ENCODE peak calls at places on chromosomes 11 and 22, in ten cellular contexts. One of them, this sample, is unnamed.

GRCh38 chr11:61529537-61530225 is 21.1 kb downstream of the LRRC10B start:
- DNase-seq in foreskin fibroblast: peak; percentile 27
- DNase-seq in adrenal gland: peak; percentile 54
- DNase-seq in fibroblast of lung: no peak
- DNase-seq in A549: no peak
- DNase-seq in thoracic aorta: no peak
- DNase-seq in astrocyte of the spinal cord: no peak
- DNase-seq in endodermal cell: no peak
- DNase-seq in uterus: no peak
- DNase-seq in HCT116: no peak
- DNase-seq in this sample: no peak

GRCh38 chr11:22666700-22667439 is 459 bp downstream of the GAS2 start:
- DNase-seq in thoracic aorta: no peak
- DNase-seq in foreskin fibroblast: no peak
- DNase-seq in fibroblast of lung: peak; percentile 43
- DNase-seq in endodermal cell: peak; percentile 91
- DNase-seq in astrocyte of the spinal cord: peak; percentile 27
- DNase-seq in A549: no peak
- DNase-seq in uterus: no peak
- DNase-seq in adrenal gland: peak; percentile 50
- DNase-seq in HCT116: no peak
- DNase-seq in this sample: no peak

GRCh38 chr11:14141676-14142075 is 179.2 kb downstream of the SPON1 start:
- DNase-seq in foreskin fibroblast: no peak
- DNase-seq in endodermal cell: no peak
- DNase-seq in adrenal gland: no peak
- DNase-seq in fibroblast of lung: no peak
- DNase-seq in A549: no peak
- DNase-seq in astrocyte of the spinal cord: no peak
- DNase-seq in thoracic aorta: no peak
- DNase-seq in HCT116: no peak
- DNase-seq in uterus: no peak
- DNase-seq in this sample: no peak

GRCh38 chr22:25475554-25476022 is 88.9 kb upstream of the GRK3 start:
- DNase-seq in fibroblast of lung: peak; percentile 69
- DNase-seq in astrocyte of the spinal cord: peak; percentile 80
- DNase-seq in thoracic aorta: no peak
- DNase-seq in endodermal cell: no peak
- DNase-seq in A549: peak; percentile 6
- DNase-seq in HCT116: no peak
- DNase-seq in adrenal gland: peak; percentile 25
- DNase-seq in foreskin fibroblast: peak; percentile 9
- DNase-seq in uterus: no peak
- DNase-seq in this sample: no peak

GRCh38 chr11:82533628-82534353 is 199.9 kb downstream of the FAM181B start:
- DNase-seq in adrenal gland: no peak
- DNase-seq in fibroblast of lung: no peak
- DNase-seq in HCT116: no peak
- DNase-seq in endodermal cell: no peak
- DNase-seq in foreskin fibroblast: no peak
- DNase-seq in uterus: no peak
- DNase-seq in A549: no peak
- DNase-seq in astrocyte of the spinal cord: no peak
- DNase-seq in thoracic aorta: no peak
- DNase-seq in this sample: no peak

GRCh38 chr22:29306830-29307657 is 594 bp downstream of the GAS2L1 start:
- DNase-seq in astrocyte of the spinal cord: peak; percentile 83
- DNase-seq in endodermal cell: peak; percentile 91
- DNase-seq in adrenal gland: peak; percentile 87
- DNase-seq in HCT116: no peak
- DNase-seq in thoracic aorta: no peak
- DNase-seq in fibroblast of lung: peak; percentile 70
- DNase-seq in A549: peak; percentile 64
- DNase-seq in uterus: peak; percentile 80
- DNase-seq in foreskin fibroblast: peak; percentile 72
- DNase-seq in this sample: no peak

GRCh38 chr11:67648796-67649613 is 1.5 kb downstream of the ACY3 start:
- DNase-seq in astrocyte of the spinal cord: no peak
- DNase-seq in thoracic aorta: no peak
- DNase-seq in A549: no peak
- DNase-seq in HCT116: no peak
- DNase-seq in fibroblast of lung: no peak
- DNase-seq in endodermal cell: peak; percentile 42
- DNase-seq in uterus: no peak
- DNase-seq in foreskin fibroblast: no peak
- DNase-seq in adrenal gland: no peak
- DNase-seq in this sample: no peak

GRCh38 chr22:30020511-30020910 is 59.8 kb upstream of the HORMAD2 start:
- DNase-seq in HCT116: no peak
- DNase-seq in endodermal cell: no peak
- DNase-seq in A549: no peak
- DNase-seq in foreskin fibroblast: no peak
- DNase-seq in thoracic aorta: no peak
- DNase-seq in adrenal gland: no peak
- DNase-seq in uterus: no peak
- DNase-seq in fibroblast of lung: no peak
- DNase-seq in astrocyte of the spinal cord: no peak
- DNase-seq in this sample: no peak

GRCh38 chr22:47194476-47195155 is 432.2 kb downstream of the TBC1D22A start:
- DNase-seq in A549: no peak
- DNase-seq in foreskin fibroblast: no peak
- DNase-seq in uterus: no peak
- DNase-seq in HCT116: no peak
- DNase-seq in fibroblast of lung: no peak
- DNase-seq in adrenal gland: no peak
- DNase-seq in astrocyte of the spinal cord: no peak
- DNase-seq in endodermal cell: peak; percentile 19
- DNase-seq in thoracic aorta: no peak
- DNase-seq in this sample: no peak

GRCh38 chr22:17400305-17400704 is 31.0 kb downstream of the CECR2 start:
- DNase-seq in fibroblast of lung: no peak
- DNase-seq in foreskin fibroblast: no peak
- DNase-seq in A549: no peak
- DNase-seq in astrocyte of the spinal cord: no peak
- DNase-seq in endodermal cell: no peak
- DNase-seq in HCT116: no peak
- DNase-seq in thoracic aorta: no peak
- DNase-seq in adrenal gland: no peak
- DNase-seq in uterus: no peak
- DNase-seq in this sample: no peak

GRCh38 chr11:134407321-134407828 is 4.7 kb downstream of the B3GAT1 start:
- DNase-seq in foreskin fibroblast: no peak
- DNase-seq in A549: no peak
- DNase-seq in astrocyte of the spinal cord: no peak
- DNase-seq in fibroblast of lung: no peak
- DNase-seq in uterus: no peak
- DNase-seq in HCT116: no peak
- DNase-seq in thoracic aorta: no peak
- DNase-seq in adrenal gland: no peak
- DNase-seq in endodermal cell: no peak
- DNase-seq in this sample: no peak

GRCh38 chr11:121106812-121107211 is 5.8 kb downstream of the TECTA start:
- DNase-seq in thoracic aorta: no peak
- DNase-seq in A549: no peak
- DNase-seq in fibroblast of lung: no peak
- DNase-seq in foreskin fibroblast: no peak
- DNase-seq in endodermal cell: no peak
- DNase-seq in uterus: no peak
- DNase-seq in astrocyte of the spinal cord: no peak
- DNase-seq in adrenal gland: no peak
- DNase-seq in HCT116: no peak
- DNase-seq in this sample: no peak

GRCh38 chr11:121105851-121106250 is 4.8 kb downstream of the TECTA start:
- DNase-seq in thoracic aorta: no peak
- DNase-seq in HCT116: no peak
- DNase-seq in fibroblast of lung: no peak
- DNase-seq in adrenal gland: no peak
- DNase-seq in foreskin fibroblast: no peak
- DNase-seq in uterus: no peak
- DNase-seq in astrocyte of the spinal cord: no peak
- DNase-seq in A549: no peak
- DNase-seq in endodermal cell: no peak
- DNase-seq in this sample: no peak

GRCh38 chr11:121100943-121101342 is at the start of gene TECTA:
- DNase-seq in uterus: no peak
- DNase-seq in A549: no peak
- DNase-seq in endodermal cell: no peak
- DNase-seq in fibroblast of lung: no peak
- DNase-seq in adrenal gland: no peak
- DNase-seq in thoracic aorta: no peak
- DNase-seq in HCT116: no peak
- DNase-seq in astrocyte of the spinal cord: no peak
- DNase-seq in foreskin fibroblast: no peak
- DNase-seq in this sample: no peak

GRCh38 chr11:121105063-121105480 is 4.0 kb downstream of the TECTA start:
- DNase-seq in fibroblast of lung: no peak
- DNase-seq in foreskin fibroblast: no peak
- DNase-seq in A549: no peak
- DNase-seq in astrocyte of the spinal cord: no peak
- DNase-seq in adrenal gland: peak; percentile 20
- DNase-seq in uterus: peak; percentile 51
- DNase-seq in endodermal cell: no peak
- DNase-seq in thoracic aorta: no peak
- DNase-seq in HCT116: no peak
- DNase-seq in this sample: no peak

GRCh38 chr11:121104223-121104831 is 3.3 kb downstream of the TECTA start:
- DNase-seq in fibroblast of lung: no peak
- DNase-seq in adrenal gland: no peak
- DNase-seq in foreskin fibroblast: no peak
- DNase-seq in astrocyte of the spinal cord: no peak
- DNase-seq in thoracic aorta: no peak
- DNase-seq in A549: no peak
- DNase-seq in HCT116: no peak
- DNase-seq in uterus: peak; percentile 60
- DNase-seq in endodermal cell: peak; percentile 77
- DNase-seq in this sample: no peak
- TF ChIP-seq CTCF in fibroblast of lung: no peak
- TF ChIP-seq CTCF in adrenal gland: no peak
- TF ChIP-seq CTCF in foreskin fibroblast: no peak
- TF ChIP-seq CTCF in astrocyte of the spinal cord: no peak
- TF ChIP-seq CTCF in thoracic aorta: no peak
- TF ChIP-seq CTCF in A549: no peak
- TF ChIP-seq CTCF in HCT116: peak; percentile 52
- TF ChIP-seq CTCF in uterus: no peak
- TF ChIP-seq CTCF in endodermal cell: peak; percentile 80
- TF ChIP-seq CTCF in this sample: peak; percentile 42

GRCh38 chr22:38467904-38468760 is at the start of gene KDELR3:
- DNase-seq in adrenal gland: peak; percentile 55
- DNase-seq in uterus: peak; percentile 75
- DNase-seq in foreskin fibroblast: peak; percentile 78
- DNase-seq in HCT116: peak; percentile 15
- DNase-seq in A549: no peak
- DNase-seq in endodermal cell: peak; percentile 74
- DNase-seq in astrocyte of the spinal cord: peak; percentile 55
- DNase-seq in thoracic aorta: no peak
- DNase-seq in fibroblast of lung: peak; percentile 76
- DNase-seq in this sample: no peak

GRCh38 chr22:38467438-38467903 is 425 bp upstream of the KDELR3 start:
- DNase-seq in thoracic aorta: no peak
- DNase-seq in uterus: no peak
- DNase-seq in fibroblast of lung: no peak
- DNase-seq in astrocyte of the spinal cord: no peak
- DNase-seq in adrenal gland: no peak
- DNase-seq in A549: no peak
- DNase-seq in foreskin fibroblast: no peak
- DNase-seq in endodermal cell: no peak
- DNase-seq in HCT116: no peak
- DNase-seq in this sample: no peak

GRCh38 chr22:38469306-38469781 is 1.4 kb downstream of the KDELR3 start:
- DNase-seq in uterus: no peak
- DNase-seq in foreskin fibroblast: no peak
- DNase-seq in A549: no peak
- DNase-seq in adrenal gland: no peak
- DNase-seq in endodermal cell: no peak
- DNase-seq in HCT116: no peak
- DNase-seq in thoracic aorta: no peak
- DNase-seq in fibroblast of lung: no peak
- DNase-seq in astrocyte of the spinal cord: no peak
- DNase-seq in this sample: no peak

GRCh38 chr22:38471237-38471636 is 3.3 kb downstream of the KDELR3 start:
- DNase-seq in thoracic aorta: no peak
- DNase-seq in A549: no peak
- DNase-seq in foreskin fibroblast: no peak
- DNase-seq in uterus: no peak
- DNase-seq in astrocyte of the spinal cord: no peak
- DNase-seq in endodermal cell: no peak
- DNase-seq in HCT116: no peak
- DNase-seq in fibroblast of lung: no peak
- DNase-seq in adrenal gland: no peak
- DNase-seq in this sample: no peak

DNA sequence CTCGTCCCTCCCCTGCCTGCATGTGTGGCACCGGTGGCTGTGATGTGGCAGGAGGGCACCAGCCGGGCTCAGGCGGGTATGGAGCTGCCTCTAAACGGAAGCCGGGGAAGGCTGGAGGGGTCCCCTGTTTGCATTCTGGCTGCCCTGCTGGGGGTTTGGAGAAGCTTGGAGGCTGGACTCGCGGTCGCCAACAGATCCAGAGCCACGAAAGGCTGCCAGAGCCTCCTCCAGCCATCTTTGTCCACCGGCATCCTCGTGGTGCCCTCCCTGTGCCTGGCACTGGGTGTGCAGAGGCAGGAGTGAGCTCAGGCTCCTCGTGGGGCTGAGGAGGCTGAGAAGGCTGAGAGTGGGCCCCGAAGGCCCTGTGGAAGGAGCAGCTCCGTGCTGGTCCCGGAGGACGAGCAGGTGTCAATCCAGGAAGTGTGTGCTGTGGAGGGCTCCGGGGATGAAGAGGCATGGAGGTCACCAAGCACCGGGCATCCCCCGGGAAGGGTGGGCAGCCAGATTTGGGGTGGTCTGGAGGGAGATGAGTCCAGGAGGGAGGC is 937 bp downstream of the KDELR3 start:
- DNase-seq in thoracic aorta: no peak
- DNase-seq in fibroblast of lung: no peak
- DNase-seq in astrocyte of the spinal cord: no peak
- DNase-seq in A549: no peak
- DNase-seq in foreskin fibroblast: no peak
- DNase-seq in uterus: no peak
- DNase-seq in HCT116: no peak
- DNase-seq in adrenal gland: no peak
- DNase-seq in endodermal cell: no peak
- DNase-seq in this sample: no peak
- H3K4me3 ChIP-seq in thoracic aorta: peak overlapping the region; percentile 90
- H3K4me3 ChIP-seq in fibroblast of lung: peak overlapping the region; percentile 79
- H3K4me3 ChIP-seq in astrocyte of the spinal cord: peak overlapping the region; percentile 88
- H3K4me3 ChIP-seq in A549: peak overlapping the region; percentile 53
- H3K4me3 ChIP-seq in foreskin fibroblast: peak overlapping the region; percentile 64
- H3K4me3 ChIP-seq in uterus: peak overlapping the region; percentile 37
- H3K4me3 ChIP-seq in HCT116: peak overlapping the region; percentile 72
- H3K4me3 ChIP-seq in adrenal gland: peak overlapping the region; percentile 68
- H3K4me3 ChIP-seq in endodermal cell: peak overlapping the region; percentile 82
- H3K4me3 ChIP-seq in this sample: no peak overlapping the region

GRCh38 chr22:20044495-20045151 is 23.7 kb downstream of the TANGO2 start:
- DNase-seq in uterus: no peak
- DNase-seq in thoracic aorta: no peak
- DNase-seq in HCT116: no peak
- DNase-seq in fibroblast of lung: no peak
- DNase-seq in astrocyte of the spinal cord: no peak
- DNase-seq in endodermal cell: no peak
- DNase-seq in foreskin fibroblast: no peak
- DNase-seq in adrenal gland: no peak
- DNase-seq in A549: no peak
- DNase-seq in this sample: no peak
- TF ChIP-seq CTCF in uterus: no peak
- TF ChIP-seq CTCF in thoracic aorta: no peak
- TF ChIP-seq CTCF in HCT116: no peak
- TF ChIP-seq CTCF in fibroblast of lung: no peak
- TF ChIP-seq CTCF in astrocyte of the spinal cord: no peak
- TF ChIP-seq CTCF in endodermal cell: no peak
- TF ChIP-seq CTCF in foreskin fibroblast: no peak
- TF ChIP-seq CTCF in adrenal gland: no peak
- TF ChIP-seq CTCF in A549: no peak
- TF ChIP-seq CTCF in this sample: no peak

GRCh38 chr11:86161373-86162255 is 82.9 kb upstream of the EED start:
- DNase-seq in adrenal gland: no peak
- DNase-seq in endodermal cell: no peak
- DNase-seq in thoracic aorta: no peak
- DNase-seq in HCT116: no peak
- DNase-seq in fibroblast of lung: no peak
- DNase-seq in A549: no peak
- DNase-seq in uterus: no peak
- DNase-seq in foreskin fibroblast: no peak
- DNase-seq in astrocyte of the spinal cord: no peak
- DNase-seq in this sample: no peak
- H3K4me3 ChIP-seq in adrenal gland: no peak overlapping the region
- H3K4me3 ChIP-seq in endodermal cell: no peak overlapping the region
- H3K4me3 ChIP-seq in thoracic aorta: no peak overlapping the region
- H3K4me3 ChIP-seq in HCT116: no peak overlapping the region
- H3K4me3 ChIP-seq in fibroblast of lung: no peak overlapping the region
- H3K4me3 ChIP-seq in A549: no peak overlapping the region
- H3K4me3 ChIP-seq in uterus: no peak overlapping the region
- H3K4me3 ChIP-seq in foreskin fibroblast: no peak overlapping the region
- H3K4me3 ChIP-seq in astrocyte of the spinal cord: no peak overlapping the region
- H3K4me3 ChIP-seq in this sample: no peak overlapping the region

This sample was measured in GM12864.